ENCODE peak calls at places on chromosomes 3 and 15, in nine cellular contexts. W is epithelial cell of esophagus, S is progenitor cell of endocrine pancreas, C is AG09309, Y is activated B cell treated with CpG ODN at 0.5 μM for 24 hours, D is endodermal cell, E is H9, N is mesothelial cell of epicardium, U is GM06990. Z is an unnamed sample.
A peak's percentile ranks its signal among the peaks of the same experiment; 100 is the strongest.

GRCh38 chr3:172438181-172438580 is 10.1 kb downstream of the GHSR start:
- DNase-seq in N (no peak), S (no peak), D (no peak), U (no peak), E (no peak), W (no peak), C (no peak), Y (no peak), Z (no peak)

GRCh38 chr3:53217175-53217574 is 38.6 kb downstream of the TKT start:
- DNase-seq in N (no peak), U (no peak), D (peak; percentile 60), S (no peak), Y (no peak), C (no peak), W (no peak), E (no peak), Z (no peak)

GRCh38 chr15:66294157-66294931 is 976 bp downstream of the DIS3L start:
- DNase-seq in E (peak; percentile 54), W (peak; percentile 42), D (no peak), S (no peak), Y (no peak), N (no peak), U (no peak), C (peak; percentile 47), Z (peak; percentile 42)

GRCh38 chr15:100008258-100008657 is 275.0 kb upstream of the LYSMD4 start:
- DNase-seq in Y (no peak), U (no peak), S (no peak), E (no peak), N (no peak), W (peak; percentile 58), C (no peak), D (peak; percentile 27), Z (no peak)

GRCh38 chr3:107986505-107986904 is 104.3 kb downstream of the CD47 start:
- DNase-seq in D (no peak), Y (no peak), W (peak; percentile 35), C (no peak), U (no peak), S (no peak), E (no peak), N (no peak), Z (no peak)

GRCh38 chr3:162370136-162370535 is 873.5 kb downstream of the OTOL1 start:
- DNase-seq in D (no peak), C (no peak), N (no peak), W (no peak), Y (no peak), S (no peak), E (no peak), U (no peak), Z (no peak)

GRCh38 chr15:100301905-100302431 is 39.8 kb downstream of the ADAMTS17 start:
- DNase-seq in E (no peak), C (no peak), Y (no peak), W (no peak), U (no peak), D (no peak), N (no peak), S (no peak), Z (no peak)

GRCh38 chr3:33218072-33218445 is 551 bp downstream of the SUSD5 start:
- DNase-seq in D (no peak), C (no peak), E (no peak), N (no peak), U (no peak), S (no peak), W (no peak), Y (no peak), Z (no peak)

GRCh38 chr3:69182588-69183299 is 60.3 kb upstream of the LMOD3 start:
- DNase-seq in S (no peak), Y (no peak), E (no peak), U (no peak), C (peak; percentile 48), N (no peak), D (no peak), W (peak; percentile 45), Z (no peak)

GRCh38 chr3:123656691-123657090 is 71.8 kb upstream of the HACD2 start:
- DNase-seq in D (peak; percentile 58), E (no peak), S (no peak), Y (no peak), C (no peak), W (no peak), U (no peak), N (no peak), Z (no peak)

GRCh38 chr3:16460886-16461285 is 52.6 kb downstream of the RFTN1 start:
- DNase-seq in U (no peak), Y (no peak), D (no peak), C (no peak), S (no peak), W (no peak), E (no peak), N (no peak), Z (no peak)

GRCh38 chr3:5194801-5195509 is 7.4 kb downstream of the EDEM1 start:
- DNase-seq in W (peak; percentile 94), Y (no peak), E (no peak), D (no peak), S (no peak), N (no peak), C (no peak), U (peak; percentile 60), Z (peak; percentile 40)

GRCh38 chr15:59995568-59996349 is 8.4 kb upstream of the FOXB1 start:
- DNase-seq in Y (no peak), W (no peak), C (no peak), S (no peak), E (peak; percentile 54), U (no peak), D (peak; percentile 69), N (no peak), Z (no peak)

GRCh38 chr3:57048728-57049127 is 11.7 kb upstream of the SPATA12 start:
- DNase-seq in C (no peak), E (no peak), U (no peak), Y (no peak), S (no peak), W (peak; percentile 38), N (no peak), D (no peak), Z (no peak)

GRCh38 chr3:162721736-162722135 is 1225.1 kb downstream of the OTOL1 start:
- DNase-seq in D (no peak), Y (no peak), S (no peak), U (no peak), W (peak; percentile 26), E (no peak), N (no peak), C (no peak), Z (no peak)

GRCh38 chr3:172522871-172523818 is at the start of gene TNFSF10:
- DNase-seq in N (no peak), C (no peak), D (peak; percentile 64), W (peak; percentile 84), U (peak; percentile 76), S (no peak), E (peak; percentile 39), Y (peak; percentile 46), Z (peak; percentile 75)

GRCh38 chr3:52093751-52094525 is 37.6 kb upstream of the DUSP7 start:
- DNase-seq in E (no peak), C (no peak), U (no peak), W (peak; percentile 42), D (no peak), Y (no peak), N (no peak), S (no peak), Z (no peak)

GRCh38 chr3:195260286-195260905 is 10.6 kb downstream of the XXYLT1 start:
- DNase-seq in S (no peak), D (peak; percentile 86), N (no peak), W (no peak), Y (no peak), U (no peak), C (no peak), E (peak; percentile 78), Z (peak; percentile 57)

GRCh38 chr3:188036375-188036985 is 117.5 kb upstream of the LPP start:
- DNase-seq in N (no peak), W (peak; percentile 44), U (no peak), E (no peak), D (no peak), Y (no peak), C (no peak), S (no peak), Z (no peak)

GRCh38 chr3:107236661-107237375 is 140.4 kb upstream of the CCDC54 start:
- DNase-seq in D (no peak), Y (no peak), W (peak; percentile 53), C (no peak), E (no peak), N (no peak), U (no peak), S (no peak), Z (no peak)

GRCh38 chr3:126743781-126744180 is 39.7 kb downstream of the CHCHD6 start:
- DNase-seq in N (no peak), S (no peak), C (no peak), W (no peak), E (no peak), U (no peak), Y (no peak), D (no peak), Z (no peak)

DNA sequence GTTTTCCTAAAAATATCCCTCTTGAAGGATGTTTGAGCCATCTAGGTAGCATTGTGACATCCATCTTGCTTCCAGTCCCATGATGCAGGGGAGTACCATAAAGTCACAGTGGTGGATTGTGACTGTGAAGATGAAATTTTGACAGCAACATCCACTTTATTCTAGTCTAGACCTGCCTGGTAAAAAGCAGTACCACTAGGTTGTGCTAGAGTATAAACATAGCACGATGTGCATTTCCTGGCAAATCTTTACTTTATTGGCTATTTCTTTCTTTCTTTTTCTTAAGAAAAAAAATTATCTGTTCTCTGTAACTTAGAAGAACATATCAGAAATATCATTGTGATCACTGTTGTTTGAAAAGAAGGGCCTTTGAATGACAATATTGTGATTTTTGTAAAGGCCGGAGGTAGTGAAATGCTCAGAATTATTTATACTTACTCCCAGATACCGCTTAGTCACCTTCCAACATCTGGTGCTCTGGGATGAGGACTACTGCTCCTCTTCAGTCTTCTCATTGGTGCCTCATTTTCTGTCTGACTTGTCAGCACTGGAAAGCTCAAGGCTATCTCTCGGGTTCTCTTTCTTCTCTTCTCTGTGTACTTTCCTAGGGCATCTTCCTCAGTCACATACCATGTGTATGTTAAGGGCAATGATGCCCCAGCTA is 35.6 kb downstream of the AGBL1 start:
- DNase-seq in D (no peak), S (no peak), Y (no peak), W (peak; percentile 7), E (no peak), U (no peak), N (no peak), C (no peak), Z (no peak)
- TF ChIP-seq CTCF in D (peak; percentile 69), S (peak; percentile 44), Y (no peak), W (peak; percentile 43), E (peak; percentile 63), U (peak; percentile 25), N (no peak), C (no peak), Z (no peak)

GRCh38 chr15:68712886-68713285 is 107.8 kb downstream of the ANP32A start:
- DNase-seq in S (no peak), U (no peak), N (no peak), W (no peak), D (no peak), Y (no peak), E (no peak), C (no peak), Z (no peak)
- TF ChIP-seq CTCF in S (no peak), U (no peak), N (no peak), W (no peak), D (no peak), Y (no peak), E (no peak), C (no peak), Z (no peak)

GRCh38 chr3:32045091-32045964 is 61.1 kb upstream of the GPD1L start:
- DNase-seq in C (peak; percentile 41), D (peak; percentile 52), U (no peak), S (peak; percentile 17), Y (no peak), N (no peak), W (peak; percentile 96), E (peak; percentile 38), Z (no peak)
- TF ChIP-seq CTCF in C (no peak), D (no peak), U (no peak), S (no peak), Y (no peak), N (no peak), W (no peak), E (no peak), Z (no peak)

GRCh38 chr3:102745881-102746280 is 311.1 kb downstream of the ZPLD1 start:
- DNase-seq in D (no peak), S (no peak), Y (no peak), U (no peak), W (peak; percentile 17), N (no peak), E (no peak), C (no peak), Z (no peak)
- TF ChIP-seq CTCF in D (peak; percentile 42), S (no peak), Y (no peak), U (no peak), W (peak; percentile 35), N (no peak), E (peak; percentile 38), C (peak; percentile 19), Z (no peak)